ENCODE peak calls at places on chromosomes 5 and 9, in four cellular contexts. Y, W, E and Q are unnamed samples.

GRCh38 chr5:158837908-158838307 is 261.8 kb downstream of the EBF1 start:
- DNase-seq in W (no peak), Y (no peak), E (no peak), Q (no peak)

GRCh38 chr5:103414598-103414997 is 148.0 kb downstream of the NUDT12 start:
- DNase-seq in Y (no peak), W (no peak), E (no peak), Q (no peak)

GRCh38 chr9:69236188-69236587 is 62.1 kb downstream of the TJP2 start:
- DNase-seq in E (no peak), W (no peak), Y (no peak), Q (no peak)

GRCh38 chr9:127586096-127586495 is 26.0 kb upstream of the STXBP1 start:
- DNase-seq in Y (no peak), E (peak; percentile 31), W (no peak), Q (no peak)

GRCh38 chr9:117485176-117485575 is 70.3 kb upstream of the ASTN2 start:
- DNase-seq in E (no peak), Y (no peak), W (no peak), Q (no peak)

GRCh38 chr9:79012561-79012960 is 559.2 kb upstream of the TLE4 start:
- DNase-seq in Y (no peak), W (no peak), E (peak; percentile 18), Q (no peak)

GRCh38 chr5:173812811-173813550 is 75.2 kb upstream of the CPEB4 start:
- DNase-seq in E (no peak), Y (no peak), W (no peak), Q (no peak)

GRCh38 chr5:84831701-84832100 is 447.0 kb upstream of the EDIL3 start:
- DNase-seq in Y (no peak), E (no peak), W (no peak), Q (no peak)

GRCh38 chr5:74067748-74068541 is 441.9 kb downstream of the ARHGEF28 start:
- DNase-seq in W (no peak), Y (no peak), E (peak; percentile 11), Q (no peak)

GRCh38 chr5:132471006-132471907 is 19.3 kb downstream of the IRF1 start:
- DNase-seq in Y (no peak), E (no peak), W (peak; percentile 23), Q (peak; percentile 12)

GRCh38 chr5:3302228-3302627 is 293.4 kb upstream of the IRX1 start:
- DNase-seq in Y (no peak), W (no peak), E (no peak), Q (no peak)

GRCh38 chr5:78706381-78706780 is 57.8 kb upstream of the LHFPL2 start:
- DNase-seq in W (no peak), Y (no peak), E (no peak), Q (no peak)

GRCh38 chr5:14364576-14365472 is 216.8 kb upstream of the OTULINL start:
- DNase-seq in E (peak; percentile 48), Y (peak; percentile 57), W (peak; percentile 54), Q (no peak)

GRCh38 chr5:91103353-91104061 is 279.6 kb downstream of the ARRDC3 start:
- DNase-seq in E (no peak), Y (no peak), W (no peak), Q (no peak)

GRCh38 chr5:116442095-116442534 is 132.5 kb downstream of the SEMA6A start:
- DNase-seq in W (peak; percentile 46), Y (no peak), E (no peak), Q (peak; percentile 53)

GRCh38 chr5:107993341-107993740 is 322.6 kb upstream of the EFNA5 start:
- DNase-seq in E (no peak), Y (no peak), W (no peak), Q (no peak)

GRCh38 chr9:80552931-80553330 is 981.2 kb downstream of the TLE4 start:
- DNase-seq in W (no peak), Y (no peak), E (peak; percentile 1), Q (peak; percentile 42)

GRCh38 chr5:145536133-145536532 is 299.0 kb downstream of the PRELID2 start:
- DNase-seq in E (no peak), W (no peak), Y (no peak), Q (no peak)

GRCh38 chr9:70563437-70564204 is 149.2 kb upstream of the KLF9 start:
- DNase-seq in W (no peak), Y (no peak), E (no peak), Q (no peak)

GRCh38 chr5:160020969-160021368 is 12.0 kb downstream of the TTC1 start:
- DNase-seq in E (no peak), Y (no peak), W (no peak), Q (no peak)

GRCh38 chr9:33884856-33885701 is 68.1 kb downstream of the UBE2R2 start:
- DNase-seq in Y (no peak), E (no peak), W (peak; percentile 55), Q (peak; percentile 60)

DNA sequence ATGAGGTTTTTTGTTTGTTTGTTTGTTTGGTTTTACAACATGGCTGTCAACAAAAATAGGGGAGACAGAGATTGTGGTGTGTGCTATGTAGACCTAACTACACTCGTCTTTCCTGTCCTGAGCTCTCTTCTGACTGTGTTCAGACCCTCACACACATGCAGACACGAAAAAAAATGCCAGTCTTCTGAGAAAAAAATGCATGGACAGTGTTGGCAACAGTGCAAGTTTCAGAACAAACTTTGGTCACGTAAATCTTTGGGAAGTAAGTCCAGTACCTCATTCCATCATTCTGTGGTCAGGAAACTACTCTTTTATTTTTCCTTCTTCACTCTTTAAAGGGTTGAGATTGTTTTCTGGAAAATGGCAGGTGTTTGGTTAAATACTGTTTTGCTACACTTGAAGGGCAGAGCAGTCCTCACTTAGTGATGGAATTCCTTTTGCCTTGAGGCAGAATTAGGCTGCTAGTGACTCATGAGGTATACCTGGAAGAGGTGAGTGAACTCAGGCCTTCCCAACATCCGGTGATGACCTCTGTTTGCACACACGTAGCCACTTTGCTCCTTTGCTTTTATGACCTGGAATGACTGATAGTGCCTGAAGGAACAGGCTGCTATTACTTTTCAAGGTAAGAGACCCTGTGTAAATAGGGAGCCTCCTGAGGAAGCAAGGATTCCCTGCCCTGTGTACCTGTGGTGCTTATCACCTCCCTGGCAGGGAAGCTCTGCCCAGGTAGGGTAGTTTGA is 81.6 kb upstream of the TNFAIP8 start:
- DNase-seq in Y (no peak), E (peak; percentile 55), W (no peak), Q (no peak)
- H3K4me3 ChIP-seq in Y (no peak overlapping the region), E (no peak overlapping the region), W (peak overlapping the region; percentile 10), Q (no peak overlapping the region)

GRCh38 chr9:135728436-135729110 is 26.6 kb downstream of the KCNT1 start:
- DNase-seq in Y (no peak), W (no peak), E (no peak), Q (no peak)
- H3K4me1 ChIP-seq in Y (no peaks in the 10 kb centered on the region), W (no peaks in the 10 kb centered on the region), E (peaks cover 12% of the 10 kb centered on the region), Q (no peaks in the 10 kb centered on the region)

DNA sequence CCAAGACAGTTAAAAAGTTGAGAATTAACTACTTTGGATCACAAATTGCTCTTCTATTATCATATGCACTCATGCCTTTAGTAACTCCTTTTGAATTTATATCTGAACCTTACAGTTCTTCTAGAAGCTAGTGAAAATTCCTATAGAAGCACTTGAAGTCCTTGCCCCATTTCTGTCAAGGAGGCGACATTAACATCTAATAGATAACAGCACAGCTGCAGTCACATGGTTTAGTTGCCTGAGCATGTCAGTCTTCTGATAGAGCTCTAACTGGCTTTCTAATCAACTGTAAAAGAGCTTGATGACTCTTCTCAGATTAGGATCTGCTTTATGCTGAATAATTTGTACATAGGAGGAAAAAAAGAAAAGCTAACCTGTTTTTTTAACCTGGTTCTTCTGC is 9.0 kb downstream of the RFESD start:
- DNase-seq in E (no peak), Y (no peak), W (no peak), Q (no peak)
- TF ChIP-seq POLR2A in E (no peak), Y (no peak), W (no peak), Q (no peak)

GRCh38 chr9:73152953-73153352 is 1.3 kb downstream of the ANXA1 start:
- DNase-seq in Y (no peak), W (no peak), E (no peak), Q (no peak)

GRCh38 chr9:73152445-73152844 is 780 bp downstream of the ANXA1 start:
- DNase-seq in Y (no peak), E (no peak), W (no peak), Q (no peak)

GRCh38 chr9:73149371-73150067 is 2.1 kb upstream of the ANXA1 start:
- DNase-seq in Y (no peak), W (no peak), E (peak; percentile 75), Q (no peak)

GRCh38 chr9:73153793-73154227 is 2.1 kb downstream of the ANXA1 start:
- DNase-seq in W (no peak), Y (no peak), E (peak; percentile 68), Q (no peak)

DNA sequence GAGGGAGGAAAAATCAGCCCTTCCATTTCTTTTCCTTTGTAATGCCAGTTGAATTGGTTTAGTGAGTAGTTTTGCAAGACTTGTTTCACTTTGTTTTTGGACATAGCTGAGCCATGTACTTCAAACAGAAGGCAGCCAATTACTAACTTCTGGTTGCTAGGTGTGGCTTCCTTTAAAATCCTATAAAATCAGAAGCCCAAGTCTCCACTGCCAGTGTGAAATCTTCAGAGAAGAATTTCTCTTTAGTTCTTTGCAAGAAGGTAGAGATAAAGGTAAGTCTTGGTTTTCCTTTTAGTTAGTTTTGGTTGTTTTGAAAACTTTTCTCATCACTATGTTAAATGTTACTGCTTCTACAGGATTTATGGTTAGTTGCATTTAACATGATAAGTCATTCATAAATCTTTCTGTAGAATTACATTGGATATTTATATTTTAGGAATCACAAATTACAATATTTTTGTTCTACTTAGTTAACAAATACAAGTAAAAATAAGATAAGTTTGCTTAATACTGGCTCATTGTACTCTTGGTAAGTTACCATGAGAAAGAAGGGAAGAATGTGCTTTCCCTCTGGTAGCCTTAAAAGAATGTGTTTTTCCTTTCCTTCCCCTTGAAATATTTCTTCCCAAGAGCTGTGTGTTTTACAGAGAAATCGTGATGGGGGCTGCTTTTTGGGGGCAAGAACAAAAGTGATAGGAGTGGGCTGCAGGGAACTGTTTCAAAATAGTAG is at the start of gene ANXA1:
- DNase-seq in Y (no peak), E (peak; percentile 94), W (no peak), Q (no peak)
- H3K4me3 ChIP-seq in Y (peak within 1 kb of the TSS; percentile 46), E (peak within 1 kb of the TSS; percentile 62), W (peak within 1 kb of the TSS; percentile 41), Q (peak within 1 kb of the TSS; percentile 52)

DNA sequence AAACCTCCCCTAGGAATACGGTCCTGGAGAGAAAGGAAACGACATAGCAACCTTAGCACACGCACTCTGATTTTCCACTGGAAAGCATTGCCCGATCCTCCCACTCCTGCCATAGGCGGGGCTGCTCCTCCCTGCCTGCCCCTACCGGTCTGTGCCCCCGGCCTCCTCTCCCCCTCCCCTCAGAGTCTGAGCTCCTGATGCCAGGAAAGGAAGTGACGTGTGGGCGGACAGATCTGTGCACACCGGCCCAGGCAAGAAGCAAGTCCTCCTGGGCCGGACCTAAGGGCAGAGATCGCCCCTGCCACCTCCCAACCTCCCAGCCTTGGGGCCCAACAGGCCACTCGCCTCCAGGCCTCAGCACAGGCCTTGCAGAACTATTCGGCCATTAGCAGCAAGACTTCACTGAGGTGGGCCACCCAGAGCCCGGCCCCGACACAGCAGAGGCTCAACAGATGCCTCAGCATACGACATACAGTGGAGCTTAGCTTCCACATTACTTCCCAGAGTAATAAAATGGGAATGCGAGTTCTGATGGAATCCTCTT is 7.2 kb downstream of the NINJ1 start:
- DNase-seq in E (no peak), W (no peak), Y (no peak), Q (no peak)
- H3K4me1 ChIP-seq in E (peaks cover 20% of the 10 kb centered on the region), W (peaks cover 54% of the 10 kb centered on the region), Y (peaks cover 69% of the 10 kb centered on the region), Q (peaks cover 49% of the 10 kb centered on the region)

GRCh38 chr5:134397196-134397595 is 14.5 kb downstream of the CDKN2AIPNL start:
- DNase-seq in E (no peak), Y (no peak), W (no peak), Q (no peak)
- TF ChIP-seq POLR2A in E (no peak), Y (no peak), W (no peak), Q (no peak)

GRCh38 chr5:128537306-128537998 is 593 bp downstream of the FBN2 start:
- DNase-seq in W (no peak), Y (no peak), E (peak; percentile 45), Q (peak; percentile 22)
- H3K4me3 ChIP-seq in W (peak overlapping the region; percentile 58), Y (peak overlapping the region; percentile 70), E (peak overlapping the region; percentile 84), Q (peak overlapping the region; percentile 42)

GRCh38 chr9:114371986-114372917 is 15.5 kb downstream of the AKNA start:
- DNase-seq in Y (no peak), W (no peak), E (no peak), Q (no peak)
- H3K4me1 ChIP-seq in Y (peaks cover 21% of the 10 kb centered on the region), W (peaks cover 19% of the 10 kb centered on the region), E (no peaks in the 10 kb centered on the region), Q (peaks cover 6% of the 10 kb centered on the region)